ENCODE peak calls at places on chromosome 16, in seven cellular contexts. E is adrenal gland, I is glutamatergic neuron, T is nephron progenitor cell, Y is IMR-90, C is epithelial cell of esophagus, L is GM12864. A is an unnamed sample.

GRCh38 chr16:90019201-90019542 is at the start of gene DBNDD1:
- DNase-seq in I (no peak), Y (no peak), L (no peak), T (no peak), C (no peak), E (no peak), A (no peak)

GRCh38 chr16:1428511-1428910 is 2.4 kb upstream of the PERCC1 start:
- DNase-seq in L (no peak), T (peak), C (no peak), I (no peak), E (no peak), Y (no peak), A (no peak)

GRCh38 chr16:4847774-4848587 is 700 bp downstream of the UBN1 start:
- DNase-seq in T (peak), I (peak), E (peak), L (no peak), Y (peak), C (peak), A (peak)

GRCh38 chr16:80682435-80683070 is 121.8 kb downstream of the CDYL2 start:
- DNase-seq in C (peak), Y (peak), L (no peak), T (no peak), I (no peak), E (no peak), A (no peak)

GRCh38 chr16:56477096-56477878 is 25.9 kb downstream of the OGFOD1 start:
- DNase-seq in I (no peak), T (no peak), E (peak), Y (peak), C (peak), L (no peak), A (no peak)

GRCh38 chr16:72427001-72427785 is 255.2 kb upstream of the PMFBP1 start:
- DNase-seq in C (no peak), E (no peak), Y (no peak), I (no peak), T (no peak), L (no peak), A (no peak)

GRCh38 chr16:55501549-55502322 is 7.1 kb upstream of the LPCAT2 start:
- DNase-seq in L (no peak), I (no peak), T (no peak), E (no peak), C (peak), Y (no peak), A (no peak)

GRCh38 chr16:59614466-59615240 is 880.5 kb upstream of the GOT2 start:
- DNase-seq in E (no peak), I (no peak), C (no peak), T (no peak), L (no peak), Y (no peak), A (no peak)

GRCh38 chr16:79751785-79752184 is 151.2 kb upstream of the MAF start:
- DNase-seq in E (peak), L (no peak), C (peak), Y (no peak), T (no peak), I (no peak), A (no peak)

GRCh38 chr16:20898938-20899502 is 1.1 kb downstream of the DCUN1D3 start:
- DNase-seq in E (no peak), L (no peak), Y (peak), I (no peak), T (no peak), C (peak), A (no peak)

GRCh38 chr16:57299009-57299718 is 14.7 kb upstream of the PLLP start:
- DNase-seq in L (no peak), C (peak), I (peak), E (no peak), Y (no peak), T (peak), A (peak)

GRCh38 chr16:28875134-28876015 is 2.9 kb upstream of the ATP2A1 start:
- DNase-seq in T (no peak), E (no peak), I (no peak), Y (no peak), L (no peak), C (no peak), A (no peak)
- TF ChIP-seq CTCF in T (no peak), E (no peak), I (no peak), Y (no peak), L (no peak), C (peak), A (no peak)

DNA sequence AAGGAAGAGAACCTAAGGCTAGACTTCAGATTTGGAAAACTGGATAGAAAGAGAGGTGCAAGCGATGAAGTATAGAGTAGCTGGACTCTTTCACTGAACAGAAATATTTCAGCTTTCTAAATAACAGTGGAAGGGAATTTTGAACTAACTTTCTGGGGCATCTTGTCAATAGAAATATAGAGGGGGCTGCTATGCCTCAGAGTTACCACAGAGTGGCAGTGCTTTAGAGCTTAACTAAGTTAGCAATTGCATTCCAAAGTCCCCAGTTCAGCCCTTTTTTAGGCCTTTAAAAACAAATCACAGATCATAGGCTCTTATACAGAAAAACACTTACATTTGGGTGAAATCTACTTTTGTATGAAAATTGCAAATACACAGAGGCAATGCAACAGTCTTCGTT is 154.2 kb upstream of the CDH8 start:
- DNase-seq in E (no peak), L (no peak), I (no peak), T (peak), C (peak), Y (no peak), A (no peak)
- TF ChIP-seq CTCF in E (peak), L (no peak), I (peak), T (peak), C (peak), Y (no peak), A (peak)

DNA sequence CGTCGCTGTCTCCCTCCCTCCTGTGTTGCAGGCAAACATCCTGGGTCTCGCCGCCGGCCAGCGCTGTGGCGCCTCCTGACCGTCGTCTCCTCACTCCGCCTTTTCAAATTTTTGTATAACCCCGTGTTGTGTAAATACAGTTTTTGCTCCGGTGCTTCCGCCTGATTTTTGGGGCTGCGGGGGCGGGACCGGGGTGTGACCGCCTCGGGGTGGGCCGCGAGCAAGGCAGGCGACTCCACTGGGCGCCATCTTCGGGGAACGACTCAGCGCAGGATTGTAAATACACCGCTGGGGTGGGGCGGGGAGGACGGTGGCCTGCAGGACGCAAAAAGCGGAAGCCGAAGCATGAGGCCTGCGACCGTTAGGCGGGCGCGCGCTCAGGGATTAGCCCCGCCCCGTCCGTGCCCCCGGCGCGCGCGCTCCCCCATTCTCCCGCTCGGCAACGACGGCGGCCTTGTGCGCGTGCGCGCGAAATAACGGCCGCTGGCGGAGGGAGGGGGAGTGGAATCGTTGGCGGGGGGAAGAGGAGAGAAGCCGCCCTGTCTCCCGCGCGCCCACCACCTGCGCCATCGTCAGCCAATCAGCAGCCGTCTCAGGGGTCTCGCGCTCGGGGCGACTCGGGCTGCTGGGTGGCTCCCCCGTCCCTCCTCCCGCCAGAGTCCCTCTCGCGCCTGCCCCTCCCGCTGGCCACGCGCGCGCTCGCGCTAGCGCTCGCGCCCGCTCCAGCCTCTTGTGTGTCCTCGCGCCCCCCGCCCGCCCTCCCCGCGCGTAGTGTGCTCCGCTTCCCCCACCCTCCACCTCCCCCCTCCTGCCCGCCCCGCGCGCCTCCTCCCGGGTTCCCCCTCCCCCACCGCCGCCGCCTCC is 865 bp upstream of the MAZ start:
- DNase-seq in I (peak), L (peak), E (peak), Y (peak), C (peak), T (peak), A (peak)
- TF ChIP-seq CTCF in I (no peak), L (no peak), E (no peak), Y (no peak), C (peak), T (no peak), A (peak)

GRCh38 chr16:10871157-10871991 is 5.6 kb upstream of the CIITA start:
- DNase-seq in T (no peak), Y (peak), C (peak), L (no peak), I (no peak), E (peak), A (no peak)
- TF ChIP-seq CTCF in T (no peak), Y (no peak), C (no peak), L (no peak), I (no peak), E (no peak), A (no peak)

DNA sequence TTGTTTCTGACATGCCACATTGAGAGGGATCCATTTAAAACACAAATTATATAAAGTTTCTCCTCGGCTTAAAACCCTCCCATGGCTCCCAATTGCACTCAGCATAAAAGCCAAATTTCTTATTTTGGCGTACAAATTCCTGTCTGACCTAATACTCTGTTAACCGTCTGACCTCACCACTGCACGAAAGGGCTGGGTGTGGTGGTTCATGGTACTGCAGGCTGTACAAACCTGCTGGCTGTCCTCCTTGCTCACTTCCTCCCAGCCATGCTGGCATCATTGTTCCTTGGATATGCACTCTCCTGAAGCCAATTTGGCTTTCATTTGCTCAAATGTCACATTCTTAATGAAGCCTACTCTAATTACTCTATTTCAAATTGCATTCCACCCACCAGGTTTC is 301.6 kb upstream of the C16orf82 start:
- DNase-seq in L (no peak), E (no peak), T (peak), C (peak), Y (no peak), I (peak), A (peak)
- TF ChIP-seq CTCF in L (peak), E (peak), T (peak), C (peak), Y (no peak), I (peak), A (peak)

GRCh38 chr16:84959784-84960417 is 51.4 kb downstream of the ZDHHC7 start:
- DNase-seq in Y (no peak), C (no peak), I (no peak), T (no peak), L (no peak), E (no peak), A (no peak)
- TF ChIP-seq CTCF in Y (no peak), C (no peak), I (no peak), T (no peak), L (no peak), E (no peak), A (no peak)

GRCh38 chr16:3675601-3676130 is 21.2 kb downstream of the DNASE1 start:
- DNase-seq in T (no peak), I (no peak), Y (no peak), C (no peak), L (no peak), E (no peak), A (no peak)

GRCh38 chr16:3673201-3673600 is 18.7 kb downstream of the DNASE1 start:
- DNase-seq in L (no peak), Y (no peak), E (no peak), I (no peak), T (no peak), C (no peak), A (no peak)

GRCh38 chr16:3673676-3674377 is 19.3 kb downstream of the DNASE1 start:
- DNase-seq in C (no peak), L (no peak), E (no peak), I (no peak), T (no peak), Y (no peak), A (no peak)

GRCh38 chr16:3672571-3673041 is 18.1 kb downstream of the DNASE1 start:
- DNase-seq in T (no peak), E (no peak), Y (no peak), I (no peak), C (no peak), L (no peak), A (no peak)

DNA sequence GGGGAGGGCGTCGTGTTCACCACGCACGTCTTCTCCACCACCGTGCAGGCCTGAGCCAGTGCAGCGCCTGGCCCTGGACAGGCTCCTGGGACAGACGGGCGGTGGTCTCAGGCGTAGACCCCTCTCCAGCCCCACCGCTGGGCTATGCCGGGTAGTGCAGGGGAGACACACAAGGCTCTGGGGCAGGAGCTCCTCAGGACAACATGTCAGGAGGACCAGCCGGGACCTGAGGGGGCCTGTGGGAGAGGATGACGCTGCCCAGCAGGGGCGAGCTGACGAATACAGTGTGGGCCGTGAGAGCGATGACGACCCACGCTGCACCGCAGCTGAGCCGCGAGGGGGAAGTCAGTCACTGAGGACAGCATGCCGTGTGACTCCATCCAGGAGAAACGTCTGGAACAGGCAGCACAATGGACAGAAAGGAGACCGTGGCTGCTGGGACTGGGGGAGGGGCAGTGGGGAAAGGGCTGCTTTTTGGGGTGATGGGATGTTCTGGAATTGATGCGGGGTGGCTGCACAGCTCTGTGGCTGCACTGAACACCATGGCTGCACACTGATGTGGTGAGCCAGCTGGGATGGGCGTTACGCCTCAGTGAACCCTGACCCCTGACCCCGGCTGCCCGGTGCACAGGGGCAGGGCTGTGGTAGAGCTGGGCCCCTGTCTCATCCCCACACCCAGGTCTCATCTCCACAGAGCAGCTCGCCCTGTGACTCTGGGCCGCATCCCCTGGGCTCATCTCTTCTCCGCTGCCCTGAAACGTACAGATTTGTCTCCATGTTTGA is 20.2 kb downstream of the DNASE1 start:
- DNase-seq in Y (no peak), I (peak), L (no peak), T (peak), C (no peak), E (no peak), A (no peak)
- TF ChIP-seq CTCF in Y (no peak), I (no peak), L (no peak), T (no peak), C (no peak), E (no peak), A (no peak)

DNA sequence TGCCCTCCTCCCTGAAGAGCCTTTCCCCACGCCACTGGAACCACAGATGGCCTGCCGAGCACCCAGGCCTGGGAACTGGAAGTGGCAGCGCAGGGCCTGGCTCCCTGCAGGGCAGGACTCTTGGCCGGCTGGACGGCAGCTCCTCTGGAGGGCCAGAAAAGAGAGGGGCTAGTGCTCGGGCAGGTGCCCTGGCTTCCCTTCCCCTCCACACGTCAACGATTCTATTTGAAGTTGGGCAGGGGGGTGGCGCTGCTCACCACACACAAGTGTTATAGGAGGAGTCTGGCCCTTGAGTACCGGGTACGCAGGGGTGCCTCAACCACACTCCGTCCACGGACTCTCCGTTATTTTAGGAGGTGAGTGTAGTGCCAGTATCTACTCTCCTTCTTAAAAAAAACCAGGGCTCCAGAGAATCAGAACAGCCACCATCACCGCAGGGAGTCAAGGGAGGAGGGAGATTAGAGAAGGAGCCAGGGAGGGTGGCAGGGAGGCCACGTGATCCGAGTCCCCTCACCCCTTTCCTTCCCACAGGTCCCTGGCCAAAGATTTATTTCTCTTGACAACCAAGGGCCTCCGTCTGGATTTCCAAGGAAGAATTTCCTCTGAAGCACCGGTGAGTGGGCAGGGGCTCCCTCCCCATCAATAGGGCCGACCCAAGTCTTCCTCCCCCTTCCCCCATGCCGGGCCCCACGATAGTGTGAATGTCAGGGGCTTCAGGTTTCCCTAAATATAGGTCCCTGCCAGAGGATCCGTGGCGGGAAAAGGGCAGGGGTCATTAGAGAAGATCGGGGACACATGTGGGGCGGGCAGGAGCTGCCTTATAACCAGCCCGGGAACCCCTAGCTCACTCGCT is 1.4 kb upstream of the ALDOA start:
- DNase-seq in E (peak), Y (peak), T (peak), C (peak), L (peak), I (no peak), A (no peak)
- TF ChIP-seq CTCF in E (no peak), Y (peak), T (no peak), C (peak), L (peak), I (no peak), A (no peak)

A was measured in neural crest cell.